ENCODE peak calls at places on chromosomes 1 and 21, in eight cellular contexts. One of them, this sample, is unnamed. For H3K36me3, the result is how much of the 10 kb centered on the place peaks cover.

GRCh38 chr1:155124503-155125463 is 2.9 kb upstream of the EFNA1 start:
- DNase-seq in tibial nerve: no peak
- DNase-seq in heart left ventricle: no peak
- DNase-seq in stomach: peak
- DNase-seq in GM12878: no peak
- DNase-seq in IMR-90: peak
- DNase-seq in body of pancreas: no peak
- DNase-seq in ovary: no peak
- DNase-seq in this sample: no peak

GRCh38 chr1:84722794-84723193 is 32.5 kb upstream of the SSX2IP start:
- DNase-seq in tibial nerve: no peak
- DNase-seq in stomach: no peak
- DNase-seq in ovary: no peak
- DNase-seq in IMR-90: peak
- DNase-seq in body of pancreas: no peak
- DNase-seq in GM12878: no peak
- DNase-seq in heart left ventricle: no peak
- DNase-seq in this sample: no peak

GRCh38 chr1:35120458-35121133 is 41.4 kb downstream of the ZMYM1 start:
- DNase-seq in heart left ventricle: no peak
- DNase-seq in IMR-90: peak
- DNase-seq in tibial nerve: no peak
- DNase-seq in body of pancreas: no peak
- DNase-seq in stomach: peak
- DNase-seq in ovary: no peak
- DNase-seq in GM12878: no peak
- DNase-seq in this sample: peak

GRCh38 chr1:115317101-115318012 is 20.7 kb downstream of the NGF start:
- DNase-seq in GM12878: no peak
- DNase-seq in tibial nerve: no peak
- DNase-seq in stomach: peak
- DNase-seq in heart left ventricle: no peak
- DNase-seq in ovary: no peak
- DNase-seq in body of pancreas: no peak
- DNase-seq in IMR-90: peak
- DNase-seq in this sample: no peak

GRCh38 chr1:204251926-204252689 is 38.3 kb upstream of the GOLT1A start:
- DNase-seq in GM12878: no peak
- DNase-seq in tibial nerve: no peak
- DNase-seq in heart left ventricle: no peak
- DNase-seq in IMR-90: no peak
- DNase-seq in ovary: no peak
- DNase-seq in body of pancreas: no peak
- DNase-seq in stomach: no peak
- DNase-seq in this sample: no peak

GRCh38 chr1:81142099-81142776 is 658.5 kb upstream of the ADGRL2 start:
- DNase-seq in stomach: no peak
- DNase-seq in body of pancreas: no peak
- DNase-seq in IMR-90: peak
- DNase-seq in tibial nerve: no peak
- DNase-seq in GM12878: no peak
- DNase-seq in ovary: no peak
- DNase-seq in heart left ventricle: no peak
- DNase-seq in this sample: no peak

GRCh38 chr1:84851839-84852238 is 41.2 kb downstream of the LPAR3 start:
- DNase-seq in ovary: no peak
- DNase-seq in body of pancreas: no peak
- DNase-seq in IMR-90: peak
- DNase-seq in GM12878: no peak
- DNase-seq in stomach: no peak
- DNase-seq in tibial nerve: no peak
- DNase-seq in heart left ventricle: no peak
- DNase-seq in this sample: no peak

GRCh38 chr1:115771094-115771846 is 2.8 kb upstream of the CASQ2 start:
- DNase-seq in IMR-90: no peak
- DNase-seq in heart left ventricle: no peak
- DNase-seq in tibial nerve: no peak
- DNase-seq in ovary: no peak
- DNase-seq in stomach: peak
- DNase-seq in GM12878: no peak
- DNase-seq in body of pancreas: peak
- DNase-seq in this sample: no peak

GRCh38 chr1:11045428-11046269 is 1.4 kb downstream of the MASP2 start:
- DNase-seq in IMR-90: no peak
- DNase-seq in ovary: no peak
- DNase-seq in heart left ventricle: no peak
- DNase-seq in body of pancreas: no peak
- DNase-seq in GM12878: no peak
- DNase-seq in tibial nerve: no peak
- DNase-seq in stomach: no peak
- DNase-seq in this sample: no peak

GRCh38 chr1:4586611-4587010 is 67.8 kb upstream of the AJAP1 start:
- DNase-seq in body of pancreas: no peak
- DNase-seq in stomach: no peak
- DNase-seq in tibial nerve: no peak
- DNase-seq in heart left ventricle: no peak
- DNase-seq in IMR-90: no peak
- DNase-seq in ovary: no peak
- DNase-seq in GM12878: no peak
- DNase-seq in this sample: no peak

GRCh38 chr1:182107218-182107617 is 45.7 kb upstream of the ZNF648 start:
- DNase-seq in tibial nerve: no peak
- DNase-seq in IMR-90: no peak
- DNase-seq in ovary: no peak
- DNase-seq in heart left ventricle: no peak
- DNase-seq in GM12878: no peak
- DNase-seq in stomach: no peak
- DNase-seq in body of pancreas: no peak
- DNase-seq in this sample: no peak

GRCh38 chr1:90133133-90133532 is 138.2 kb downstream of the ZNF326 start:
- DNase-seq in body of pancreas: no peak
- DNase-seq in ovary: no peak
- DNase-seq in GM12878: no peak
- DNase-seq in heart left ventricle: no peak
- DNase-seq in stomach: no peak
- DNase-seq in tibial nerve: no peak
- DNase-seq in IMR-90: peak
- DNase-seq in this sample: peak

GRCh38 chr1:112933820-112934561 is 22.0 kb downstream of the SLC16A1 start:
- DNase-seq in stomach: no peak
- DNase-seq in tibial nerve: no peak
- DNase-seq in IMR-90: no peak
- DNase-seq in body of pancreas: no peak
- DNase-seq in ovary: no peak
- DNase-seq in heart left ventricle: no peak
- DNase-seq in GM12878: no peak
- DNase-seq in this sample: no peak

GRCh38 chr1:150807257-150807637 is 813 bp downstream of the CTSK start:
- DNase-seq in ovary: no peak
- DNase-seq in stomach: no peak
- DNase-seq in tibial nerve: no peak
- DNase-seq in IMR-90: no peak
- DNase-seq in heart left ventricle: no peak
- DNase-seq in body of pancreas: no peak
- DNase-seq in GM12878: no peak
- DNase-seq in this sample: no peak

GRCh38 chr1:115299266-115299665 is 38.8 kb downstream of the NGF start:
- DNase-seq in stomach: no peak
- DNase-seq in IMR-90: no peak
- DNase-seq in body of pancreas: no peak
- DNase-seq in GM12878: no peak
- DNase-seq in tibial nerve: no peak
- DNase-seq in ovary: no peak
- DNase-seq in heart left ventricle: no peak
- DNase-seq in this sample: no peak

GRCh38 chr1:109397451-109398342 is at the start of gene SORT1:
- DNase-seq in heart left ventricle: peak
- DNase-seq in tibial nerve: peak
- DNase-seq in IMR-90: peak
- DNase-seq in ovary: peak
- DNase-seq in stomach: peak
- DNase-seq in body of pancreas: peak
- DNase-seq in GM12878: no peak
- DNase-seq in this sample: peak

DNA sequence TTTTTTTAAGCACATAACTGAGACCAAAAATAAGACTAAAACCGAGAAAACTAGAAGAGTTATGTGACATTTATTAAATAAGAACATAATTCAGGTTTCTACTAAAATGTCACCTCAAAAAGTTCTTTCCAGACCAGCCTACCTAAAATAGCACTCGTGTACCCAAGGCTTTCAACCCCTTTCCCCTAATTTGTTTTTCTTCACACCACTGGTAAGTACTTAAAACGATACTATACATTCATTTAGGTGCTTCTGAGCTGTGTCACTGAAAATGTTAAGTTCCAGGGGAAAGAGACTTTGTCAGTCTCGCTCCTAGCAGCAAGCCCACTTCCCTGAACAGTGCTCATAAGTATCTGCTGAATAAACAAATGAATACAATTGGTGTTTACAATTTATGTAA is 6.8 kb downstream of the RRAGC start:
- DNase-seq in body of pancreas: no peak
- DNase-seq in tibial nerve: no peak
- DNase-seq in GM12878: peak
- DNase-seq in IMR-90: no peak
- DNase-seq in ovary: no peak
- DNase-seq in stomach: no peak
- DNase-seq in heart left ventricle: no peak
- DNase-seq in this sample: no peak
- H3K36me3 ChIP-seq in body of pancreas: under half
- H3K36me3 ChIP-seq in tibial nerve: under half
- H3K36me3 ChIP-seq in GM12878: under half
- H3K36me3 ChIP-seq in IMR-90: under half
- H3K36me3 ChIP-seq in ovary: under half
- H3K36me3 ChIP-seq in stomach: half or more
- H3K36me3 ChIP-seq in heart left ventricle: half or more
- H3K36me3 ChIP-seq in this sample: under half

GRCh38 chr1:40040511-40041465 is at the start of gene CAP1:
- DNase-seq in stomach: peak
- DNase-seq in body of pancreas: peak
- DNase-seq in heart left ventricle: peak
- DNase-seq in IMR-90: peak
- DNase-seq in GM12878: peak
- DNase-seq in tibial nerve: peak
- DNase-seq in ovary: peak
- DNase-seq in this sample: peak
- TF ChIP-seq POLR2A in stomach: no peak
- TF ChIP-seq POLR2A in body of pancreas: no peak
- TF ChIP-seq POLR2A in heart left ventricle: no peak
- TF ChIP-seq POLR2A in IMR-90: peak
- TF ChIP-seq POLR2A in GM12878: peak
- TF ChIP-seq POLR2A in tibial nerve: peak
- TF ChIP-seq POLR2A in ovary: no peak
- TF ChIP-seq POLR2A in this sample: peak

GRCh38 chr21:17794631-17795030 is 24.5 kb downstream of the C21orf91 start:
- DNase-seq in GM12878: no peak
- DNase-seq in IMR-90: no peak
- DNase-seq in stomach: no peak
- DNase-seq in ovary: no peak
- DNase-seq in body of pancreas: no peak
- DNase-seq in heart left ventricle: no peak
- DNase-seq in tibial nerve: no peak
- DNase-seq in this sample: no peak

GRCh38 chr21:17796037-17796403 is 23.1 kb downstream of the C21orf91 start:
- DNase-seq in tibial nerve: no peak
- DNase-seq in stomach: no peak
- DNase-seq in body of pancreas: no peak
- DNase-seq in GM12878: no peak
- DNase-seq in heart left ventricle: no peak
- DNase-seq in ovary: no peak
- DNase-seq in IMR-90: no peak
- DNase-seq in this sample: no peak

GRCh38 chr21:17793675-17794123 is 25.5 kb downstream of the C21orf91 start:
- DNase-seq in heart left ventricle: no peak
- DNase-seq in IMR-90: peak
- DNase-seq in ovary: no peak
- DNase-seq in stomach: no peak
- DNase-seq in GM12878: no peak
- DNase-seq in body of pancreas: no peak
- DNase-seq in tibial nerve: no peak
- DNase-seq in this sample: no peak

GRCh38 chr21:17795084-17796036 is 23.8 kb downstream of the C21orf91 start:
- DNase-seq in IMR-90: no peak
- DNase-seq in tibial nerve: no peak
- DNase-seq in body of pancreas: no peak
- DNase-seq in GM12878: no peak
- DNase-seq in stomach: no peak
- DNase-seq in ovary: no peak
- DNase-seq in heart left ventricle: no peak
- DNase-seq in this sample: no peak

DNA sequence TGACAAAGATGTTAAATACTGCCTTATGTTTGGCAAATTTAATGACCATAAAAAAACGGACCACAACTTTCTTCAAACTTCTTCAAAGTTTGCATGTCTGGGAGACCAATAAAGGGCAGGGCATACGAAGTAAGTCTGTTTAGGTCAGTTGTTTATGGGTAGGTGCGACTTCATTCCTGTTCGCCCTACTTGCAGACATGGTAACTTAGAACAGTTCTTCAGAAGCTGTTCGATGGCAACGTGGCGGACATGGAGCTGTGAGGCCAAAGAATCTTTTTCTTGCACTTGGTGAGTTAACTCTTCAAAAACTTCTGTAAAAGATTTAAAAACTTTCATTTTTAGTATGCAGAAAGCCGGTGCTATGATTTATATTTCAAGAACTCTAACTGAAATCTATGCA is 25.9 kb downstream of the C21orf91 start:
- DNase-seq in GM12878: no peak
- DNase-seq in ovary: no peak
- DNase-seq in heart left ventricle: no peak
- DNase-seq in body of pancreas: no peak
- DNase-seq in IMR-90: no peak
- DNase-seq in stomach: no peak
- DNase-seq in tibial nerve: no peak
- DNase-seq in this sample: no peak
- H3K36me3 ChIP-seq in GM12878: under half
- H3K36me3 ChIP-seq in ovary: under half
- H3K36me3 ChIP-seq in heart left ventricle: under half
- H3K36me3 ChIP-seq in body of pancreas: under half
- H3K36me3 ChIP-seq in IMR-90: under half
- H3K36me3 ChIP-seq in stomach: under half
- H3K36me3 ChIP-seq in tibial nerve: under half
- H3K36me3 ChIP-seq in this sample: under half

DNA sequence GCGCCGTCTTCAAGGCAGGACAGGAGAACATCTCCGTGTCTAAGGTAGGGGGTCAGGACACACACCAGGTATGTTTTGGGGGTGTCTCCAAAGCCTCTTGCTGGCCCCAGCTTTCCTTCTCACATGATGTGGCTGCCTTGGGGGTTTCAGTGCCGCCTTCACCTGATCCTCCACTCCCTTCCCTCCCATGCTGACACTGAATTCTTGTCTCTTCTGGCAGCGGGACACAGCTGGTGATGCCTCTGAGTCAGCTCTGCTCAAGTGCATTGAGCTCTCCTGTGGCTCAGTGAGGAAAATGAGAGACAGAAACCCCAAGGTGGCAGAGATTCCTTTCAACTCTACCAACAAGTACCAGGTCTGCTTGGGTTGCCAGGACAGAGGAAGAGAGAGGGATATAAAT is 13.5 kb downstream of the ATP1A2 start:
- DNase-seq in body of pancreas: no peak
- DNase-seq in stomach: no peak
- DNase-seq in IMR-90: peak
- DNase-seq in ovary: no peak
- DNase-seq in tibial nerve: no peak
- DNase-seq in heart left ventricle: no peak
- DNase-seq in GM12878: no peak
- DNase-seq in this sample: no peak
- TF ChIP-seq POLR2A in body of pancreas: no peak
- TF ChIP-seq POLR2A in stomach: no peak
- TF ChIP-seq POLR2A in IMR-90: no peak
- TF ChIP-seq POLR2A in ovary: no peak
- TF ChIP-seq POLR2A in tibial nerve: no peak
- TF ChIP-seq POLR2A in heart left ventricle: no peak
- TF ChIP-seq POLR2A in GM12878: no peak
- TF ChIP-seq POLR2A in this sample: no peak

This sample was measured in thyroid gland.